ENCODE peak calls at places on chromosomes 13 and 19, in four cellular contexts. One of them, this sample, is unnamed.

GRCh38 chr13:27847669-27848068 is 55.4 kb downstream of the GSX1 start:
- DNase-seq in HEK293T: no peak
- DNase-seq in HS-5: no peak
- DNase-seq in neural crest cell: no peak
- DNase-seq in this sample: no peak

GRCh38 chr19:50293263-50294004 is 35.7 kb downstream of the KCNC3 start:
- DNase-seq in HEK293T: no peak
- DNase-seq in HS-5: no peak
- DNase-seq in neural crest cell: no peak
- DNase-seq in this sample: no peak

GRCh38 chr13:110944121-110944967 is 29.5 kb upstream of the ANKRD10 start:
- DNase-seq in HEK293T: peak
- DNase-seq in HS-5: no peak
- DNase-seq in neural crest cell: no peak
- DNase-seq in this sample: no peak

GRCh38 chr19:41433171-41433570 is 6.0 kb upstream of the B3GNT8 start:
- DNase-seq in HEK293T: no peak
- DNase-seq in HS-5: no peak
- DNase-seq in neural crest cell: no peak
- DNase-seq in this sample: no peak

GRCh38 chr13:108212901-108213300 is 2.4 kb downstream of the LIG4 start:
- DNase-seq in HEK293T: no peak
- DNase-seq in HS-5: no peak
- DNase-seq in neural crest cell: no peak
- DNase-seq in this sample: no peak

GRCh38 chr19:40279120-40279551 is 6.0 kb downstream of the AKT2 start:
- DNase-seq in HEK293T: no peak
- DNase-seq in HS-5: no peak
- DNase-seq in neural crest cell: no peak
- DNase-seq in this sample: no peak

GRCh38 chr13:67635754-67636153 is 405.6 kb upstream of the PCDH9 start:
- DNase-seq in HEK293T: no peak
- DNase-seq in HS-5: no peak
- DNase-seq in neural crest cell: no peak
- DNase-seq in this sample: no peak

GRCh38 chr13:51794959-51795358 is 9.0 kb downstream of the DHRS12 start:
- DNase-seq in HEK293T: no peak
- DNase-seq in HS-5: no peak
- DNase-seq in neural crest cell: no peak
- DNase-seq in this sample: no peak

GRCh38 chr13:79686441-79686840 is 205.5 kb downstream of the NDFIP2 start:
- DNase-seq in HEK293T: no peak
- DNase-seq in HS-5: no peak
- DNase-seq in neural crest cell: no peak
- DNase-seq in this sample: no peak

This sample was measured in NT2/D1.